ENCODE peak calls at places on chromosomes 12 and 14, in six cellular contexts. Y is cardiac fibroblast; B is heart left ventricle; J is upper lobe of right lung; V is HFF-Myc; N is naive thymus-derived CD4-positive, alpha-beta T cell. T is an unnamed sample.
A peak's percentile ranks its signal among the peaks of the same experiment; 100 is the strongest.

GRCh38 chr12:130223767-130224244 is 61.5 kb downstream of the FZD10 start:
- DNase-seq in N (no peak), B (no peak), V (no peak), J (no peak), Y (no peak), T (no peak)

GRCh38 chr14:60212503-60213371 is 36.3 kb upstream of the PPM1A start:
- DNase-seq in V (no peak), J (no peak), N (no peak), Y (no peak), B (no peak), T (no peak)

GRCh38 chr12:116392061-116392460 is 114.6 kb upstream of the MED13L start:
- DNase-seq in Y (no peak), N (no peak), B (no peak), J (no peak), V (no peak), T (no peak)

GRCh38 chr12:96289067-96289466 is 94.9 kb downstream of the ELK3 start:
- DNase-seq in V (no peak), J (no peak), B (no peak), Y (no peak), N (no peak), T (no peak)

GRCh38 chr12:43737646-43738045 is 20.9 kb downstream of the PUS7L start:
- DNase-seq in V (peak; percentile 10), J (no peak), N (no peak), B (no peak), Y (no peak), T (no peak)

GRCh38 chr14:68471029-68471963 is 321.6 kb downstream of the ZFP36L1 start:
- DNase-seq in B (no peak), J (no peak), N (no peak), Y (no peak), V (no peak), T (no peak)

GRCh38 chr12:6773662-6774351 is 1.5 kb downstream of the LAG3 start:
- DNase-seq in J (no peak), N (no peak), V (no peak), B (no peak), Y (no peak), T (no peak)

GRCh38 chr14:105281354-105282097 is 19.3 kb downstream of the BRF1 start:
- DNase-seq in V (peak; percentile 41), N (peak; percentile 10), Y (peak; percentile 80), B (no peak), J (no peak), T (no peak)

GRCh38 chr14:61102549-61103466 is 121.8 kb downstream of the SLC38A6 start:
- DNase-seq in B (no peak), Y (no peak), V (no peak), J (no peak), N (no peak), T (no peak)

GRCh38 chr14:69312608-69313007 is 52.6 kb downstream of the GALNT16 start:
- DNase-seq in Y (no peak), J (peak; percentile 35), N (no peak), V (no peak), B (no peak), T (no peak)

DNA sequence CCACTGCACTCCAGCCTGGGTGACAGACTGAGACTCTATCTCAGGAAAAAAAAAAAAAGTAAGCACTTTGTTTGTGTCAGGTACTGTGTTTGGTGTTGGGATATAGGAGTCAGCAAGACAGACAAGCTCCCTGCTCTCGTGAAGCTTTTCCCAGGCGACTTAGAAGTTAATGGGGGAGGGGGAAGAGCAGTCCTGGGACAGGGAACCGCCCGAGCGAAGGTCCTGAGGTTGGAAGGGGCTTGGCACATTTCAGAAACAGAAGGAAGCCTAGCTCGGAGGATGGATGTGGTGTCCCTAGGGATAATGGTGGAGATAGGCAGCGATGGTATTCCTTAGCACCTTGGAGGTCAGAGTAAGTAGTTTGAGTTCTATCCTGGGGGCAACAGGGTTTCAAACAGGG is 8.5 kb upstream of the COX6A1 start:
- DNase-seq in J (peak; percentile 15), N (no peak), V (no peak), Y (no peak), B (no peak), T (no peak)
- H3K4me3 ChIP-seq in J (no peak overlapping the region), N (no peak overlapping the region), V (no peak overlapping the region), Y (no peak overlapping the region), B (no peak overlapping the region), T (no peak overlapping the region)

GRCh38 chr12:124222368-124223245 is 72.3 kb upstream of the RFLNA start:
- DNase-seq in J (no peak), Y (no peak), V (no peak), N (no peak), B (no peak), T (no peak)

GRCh38 chr12:124213606-124214347 is 81.1 kb upstream of the RFLNA start:
- DNase-seq in J (no peak), V (no peak), Y (peak; percentile 26), N (no peak), B (no peak), T (no peak)

GRCh38 chr12:124211753-124212152 is 83.1 kb upstream of the RFLNA start:
- DNase-seq in N (no peak), B (no peak), J (no peak), Y (no peak), V (no peak), T (no peak)

GRCh38 chr12:124214574-124214973 is 80.3 kb upstream of the RFLNA start:
- DNase-seq in B (no peak), N (no peak), J (no peak), V (no peak), Y (no peak), T (no peak)

DNA sequence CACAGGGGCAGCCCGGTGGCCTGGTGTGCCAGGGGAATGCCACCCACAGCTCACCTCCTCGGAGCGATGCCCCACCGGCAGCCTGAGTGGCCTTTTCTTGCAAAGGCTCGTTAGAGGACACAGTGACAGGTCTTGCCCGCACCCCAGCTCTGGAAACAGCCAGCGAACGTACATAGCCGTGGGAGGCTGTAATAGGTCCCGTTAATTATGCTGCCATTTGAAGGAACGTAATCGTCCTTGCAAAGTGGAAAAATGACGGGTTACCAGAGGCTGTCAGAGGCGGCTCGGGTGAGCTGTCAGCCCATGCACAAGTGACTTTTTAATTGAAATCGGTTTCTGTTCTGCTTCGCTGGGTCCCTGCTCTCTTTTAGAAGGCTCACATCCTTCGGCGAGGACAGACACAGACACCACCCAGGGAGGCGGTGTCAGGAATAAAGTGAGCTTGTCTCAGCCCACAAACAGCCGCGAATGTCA is 77.3 kb upstream of the RFLNA start:
- DNase-seq in N (no peak), B (no peak), J (no peak), V (no peak), Y (no peak), T (no peak)
- H3K4me3 ChIP-seq in N (no peak overlapping the region), B (no peak overlapping the region), J (peak overlapping the region; percentile 14), V (no peak overlapping the region), Y (no peak overlapping the region), T (no peak overlapping the region)

GRCh38 chr12:57631566-57632368 is 1.2 kb downstream of the B4GALNT1 start:
- DNase-seq in Y (no peak), V (no peak), B (peak; percentile 56), J (no peak), N (no peak), T (no peak)
- H3K4me3 ChIP-seq in Y (peak overlapping the region; percentile 59), V (peak overlapping the region; percentile 38), B (peak overlapping the region; percentile 59), J (peak overlapping the region; percentile 50), N (no peak overlapping the region), T (peak overlapping the region; percentile 61)

DNA sequence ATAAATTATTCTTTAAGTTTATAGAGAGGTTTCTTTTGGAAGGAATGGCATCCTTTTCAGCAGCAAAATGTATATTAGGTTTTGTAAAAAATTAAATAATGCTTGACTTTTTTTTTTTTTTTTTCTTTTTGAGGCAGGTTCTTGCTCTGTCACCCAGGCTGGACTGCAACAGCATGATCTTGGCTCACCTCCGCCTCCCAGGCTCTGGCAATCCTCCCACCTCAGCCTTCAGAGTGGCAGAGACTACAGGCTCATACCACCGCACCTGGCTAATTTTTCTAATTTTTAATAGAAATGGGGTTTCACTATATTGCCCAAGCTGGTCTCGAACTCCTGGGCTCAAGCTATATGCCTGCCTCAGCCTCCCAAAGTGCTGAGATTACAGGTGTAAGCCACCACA is 89.0 kb downstream of the FLRT2 start:
- DNase-seq in J (no peak), B (no peak), Y (no peak), V (no peak), N (no peak), T (no peak)
- H3K4me3 ChIP-seq in J (no peak overlapping the region), B (no peak overlapping the region), Y (no peak overlapping the region), V (no peak overlapping the region), N (no peak overlapping the region), T (no peak overlapping the region)

GRCh38 chr14:95876769-95877490 is at the start of gene TUNAR:
- DNase-seq in J (no peak), N (no peak), Y (no peak), B (no peak), V (no peak), T (no peak)
- H3K4me3 ChIP-seq in J (no peak within 1 kb of the TSS), N (no peak within 1 kb of the TSS), Y (no peak within 1 kb of the TSS), B (peak within 1 kb of the TSS; percentile 7), V (no peak within 1 kb of the TSS), T (no peak within 1 kb of the TSS)

DNA sequence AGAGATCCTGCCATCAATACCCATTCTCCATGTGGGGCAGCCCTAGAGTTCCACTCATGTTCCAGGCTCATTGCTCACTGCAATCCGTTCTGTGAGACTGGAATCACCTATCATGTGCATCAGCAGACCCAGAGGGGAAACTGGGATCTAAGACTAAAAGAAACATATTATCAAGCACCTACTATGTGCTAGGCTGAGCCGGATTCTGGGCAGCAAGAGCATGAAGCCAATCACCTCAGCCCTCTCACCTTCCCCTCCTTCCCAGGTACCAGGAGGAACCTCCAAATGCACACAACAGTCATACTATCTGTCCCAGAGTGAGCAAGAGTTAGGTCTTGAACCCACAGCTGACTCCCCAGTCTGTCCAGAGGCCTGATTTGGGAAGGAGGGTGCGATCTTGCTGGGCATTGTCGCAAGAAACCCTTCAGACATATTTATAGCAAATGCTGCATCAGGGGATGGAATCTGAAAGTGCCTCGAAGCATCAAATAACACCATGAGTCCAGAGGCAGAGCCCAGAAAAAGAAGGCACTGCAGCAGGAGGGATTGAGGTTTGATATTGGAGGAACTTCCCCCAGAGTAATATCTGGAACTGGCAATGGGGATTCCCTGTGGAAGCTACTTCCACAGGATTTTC is 6.7 kb upstream of the CACNB3 start:
- DNase-seq in N (no peak), Y (no peak), B (no peak), J (no peak), V (no peak), T (no peak)
- H3K4me3 ChIP-seq in N (no peak overlapping the region), Y (no peak overlapping the region), B (no peak overlapping the region), J (no peak overlapping the region), V (no peak overlapping the region), T (no peak overlapping the region)